ENCODE peak calls at places on chromosomes 3 and 15, in seven cellular contexts. X is CD4-positive, alpha-beta T cell; N is left ventricle myocardium superior; V is HT-29; Y is EL; O is SHP77; P is stimulated activated CD8-positive, alpha-beta memory T cell treated with anti-CD3 and anti-CD28 coated beads, Interleukin-4, amount 100 ng/mL, for 24 hours. L is an unnamed sample.

GRCh38 chr15:100279849-100280248 is 61.9 kb downstream of the ADAMTS17 start:
- DNase-seq in V (no peak), N (no peak), X (no peak), P (no peak), O (no peak), Y (no peak), L (no peak)

GRCh38 chr3:65748326-65748725 is 290.4 kb downstream of the MAGI1 start:
- DNase-seq in P (no peak), N (no peak), V (no peak), X (no peak), Y (no peak), O (no peak), L (no peak)

GRCh38 chr15:58999694-59000093 is 12.2 kb downstream of the RNF111 start:
- DNase-seq in V (no peak), P (no peak), Y (no peak), N (no peak), X (no peak), O (no peak), L (no peak)

GRCh38 chr15:69686626-69687025 is 234.0 kb downstream of the RPLP1 start:
- DNase-seq in O (no peak), Y (no peak), X (no peak), V (no peak), P (no peak), N (no peak), L (no peak)

GRCh38 chr3:23740517-23741402 is 65.0 kb upstream of the UBE2E1 start:
- DNase-seq in Y (peak), P (peak), X (no peak), N (no peak), V (peak), O (peak), L (no peak)

GRCh38 chr3:6326760-6327159 is 534.2 kb upstream of the GRM7 start:
- DNase-seq in X (no peak), Y (no peak), P (no peak), N (no peak), O (peak), V (no peak), L (no peak)

GRCh38 chr3:52246728-52247454 is 1.3 kb downstream of the PPM1M start:
- DNase-seq in Y (no peak), O (no peak), N (no peak), X (no peak), V (no peak), P (no peak), L (no peak)

GRCh38 chr15:100667405-100668320 is 65.3 kb downstream of the ASB7 start:
- DNase-seq in O (no peak), V (no peak), N (peak), X (no peak), Y (no peak), P (no peak), L (no peak)

GRCh38 chr3:193947636-193948035 is 188.3 kb upstream of the HES1 start:
- DNase-seq in N (no peak), O (no peak), Y (no peak), P (no peak), V (no peak), X (no peak), L (no peak)

GRCh38 chr3:117252208-117252607 is 542.6 kb downstream of the TUSC7 start:
- DNase-seq in N (no peak), V (peak), O (no peak), Y (no peak), X (no peak), P (no peak), L (no peak)

GRCh38 chr15:90761629-90762028 is 44.5 kb downstream of the BLM start:
- DNase-seq in Y (no peak), X (no peak), P (no peak), N (no peak), V (no peak), O (no peak), L (no peak)

GRCh38 chr15:70062321-70062956 is 35.3 kb downstream of the TLE3 start:
- DNase-seq in N (peak), Y (peak), V (peak), O (peak), P (no peak), X (no peak), L (no peak)

GRCh38 chr3:83482402-83482801 is 1476.4 kb upstream of the CADM2 start:
- DNase-seq in N (no peak), X (no peak), V (no peak), Y (no peak), O (no peak), P (no peak), L (no peak)

GRCh38 chr3:141294848-141295247 is 63.2 kb downstream of the PXYLP1 start:
- DNase-seq in O (no peak), N (no peak), P (no peak), V (no peak), X (no peak), Y (peak), L (no peak)

GRCh38 chr3:25428003-25428861 is at the start of gene RARB:
- DNase-seq in V (no peak), Y (peak), X (no peak), N (peak), P (no peak), O (peak), L (no peak)

GRCh38 chr3:186520957-186521842 is 23.0 kb downstream of the CRYGS start:
- DNase-seq in P (no peak), O (no peak), N (no peak), X (no peak), Y (no peak), V (no peak), L (peak)

GRCh38 chr3:12658593-12659058 is 5.3 kb downstream of the RAF1 start:
- DNase-seq in V (no peak), X (no peak), P (no peak), N (no peak), O (no peak), Y (peak), L (no peak)

GRCh38 chr15:44753345-44753744 is 17.0 kb downstream of the TRIM69 start:
- DNase-seq in O (no peak), N (no peak), V (no peak), Y (no peak), X (no peak), P (no peak), L (no peak)

GRCh38 chr3:123244128-123244527 is 42.4 kb downstream of the SEC22A start:
- DNase-seq in N (no peak), Y (no peak), O (no peak), P (peak), X (no peak), V (peak), L (no peak)

GRCh38 chr3:49689046-49689886 is at the start of the genes MST1 and RNF123:
- DNase-seq in V (peak), Y (peak), N (peak), X (peak), P (peak), O (no peak), L (peak)

L was measured in naive B cell.